ENCODE peak calls at places on chromosomes 5 and 9, in five cellular contexts. W is tibial nerve, T is upper lobe of left lung, J is HepG2, L is suprapubic skin. H is an unnamed sample.

GRCh38 chr9:133237271-133237731 is 28.3 kb upstream of the OBP2B start:
- DNase-seq in W (no peak), T (no peak), J (no peak), L (no peak), H (peak)

GRCh38 chr5:27639005-27639612 is 600.7 kb upstream of the CDH9 start:
- DNase-seq in W (no peak), T (no peak), J (no peak), L (no peak), H (no peak)

GRCh38 chr5:28523887-28524637 is 1485.7 kb upstream of the CDH9 start:
- DNase-seq in W (no peak), T (no peak), J (no peak), L (no peak), H (no peak)

GRCh38 chr5:96702503-96703383 is 40.6 kb downstream of the CAST start:
- DNase-seq in W (peak), T (peak), J (peak), L (peak), H (peak)

GRCh38 chr5:82939326-82939725 is 137.9 kb downstream of the TMEM167A start:
- DNase-seq in W (no peak), T (no peak), J (no peak), L (no peak), H (no peak)

GRCh38 chr5:17282283-17283120 is 65.1 kb downstream of the BASP1 start:
- DNase-seq in W (no peak), T (no peak), J (no peak), L (no peak), H (no peak)

GRCh38 chr5:6733411-6734242 is 20.4 kb downstream of the TENT4A start:
- DNase-seq in W (no peak), T (peak), J (no peak), L (peak), H (peak)

GRCh38 chr5:90983148-90983547 is 400.0 kb downstream of the ARRDC3 start:
- DNase-seq in W (no peak), T (no peak), J (peak), L (no peak), H (no peak)

GRCh38 chr5:140219068-140219971 is 44.3 kb downstream of the CYSTM1 start:
- DNase-seq in W (no peak), T (no peak), J (peak), L (no peak), H (no peak)

GRCh38 chr5:73093943-73094342 is 26.4 kb upstream of the TMEM171 start:
- DNase-seq in W (no peak), T (no peak), J (no peak), L (no peak), H (no peak)

GRCh38 chr9:134219721-134220060 is 55.3 kb upstream of the RNU6ATAC start:
- DNase-seq in W (no peak), T (no peak), J (no peak), L (no peak), H (peak)

GRCh38 chr9:19876569-19877316 is 87.9 kb upstream of the SLC24A2 start:
- DNase-seq in W (no peak), T (no peak), J (no peak), L (no peak), H (no peak)

GRCh38 chr5:152329896-152330295 is 75.2 kb downstream of the NMUR2 start:
- DNase-seq in W (no peak), T (no peak), J (no peak), L (no peak), H (no peak)

DNA sequence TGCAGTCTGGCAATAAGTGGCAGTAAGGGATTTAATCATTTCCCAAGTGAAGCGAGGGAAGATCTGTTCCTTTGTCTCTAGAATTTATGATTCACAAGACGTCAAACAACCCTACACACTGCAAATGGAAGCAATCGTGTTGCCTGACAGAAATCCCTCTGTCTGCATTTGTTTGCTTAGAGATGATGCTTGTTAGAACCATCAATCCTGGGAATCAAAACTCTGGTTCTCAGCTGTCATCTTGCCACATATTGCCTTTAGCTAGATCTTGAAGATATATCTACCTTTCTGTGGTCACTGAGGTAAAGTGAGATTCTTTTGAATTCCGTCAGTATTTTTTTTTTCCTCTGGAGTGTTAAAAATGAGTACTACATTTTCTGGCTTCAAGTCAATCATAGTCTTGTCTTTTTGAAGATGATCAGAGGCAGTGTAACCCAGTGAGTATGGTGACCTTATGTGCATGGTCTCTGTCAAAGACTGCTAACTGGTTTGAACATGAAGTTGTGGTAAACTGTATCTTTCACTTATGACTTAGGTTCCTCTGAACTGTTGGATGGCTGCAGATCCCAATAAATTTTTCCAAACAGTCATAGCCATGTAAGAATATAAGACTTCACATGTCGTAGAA is 106.4 kb upstream of the STARD4 start:
- DNase-seq in W (no peak), T (no peak), J (no peak), L (no peak), H (no peak)
- TF ChIP-seq EP300 in W (no peak), T (no peak), J (no peak), L (no peak), H (no peak)

GRCh38 chr9:82148849-82149544 is 160.4 kb downstream of the SPATA31D1 start:
- DNase-seq in W (no peak), T (no peak), J (no peak), L (no peak), H (no peak)

GRCh38 chr9:82153032-82153431 is 164.5 kb downstream of the SPATA31D1 start:
- DNase-seq in W (no peak), T (no peak), J (no peak), L (no peak), H (no peak)

GRCh38 chr9:82149647-82150046 is 161.1 kb downstream of the SPATA31D1 start:
- DNase-seq in W (no peak), T (no peak), J (no peak), L (no peak), H (no peak)

GRCh38 chr9:82152181-82152580 is 163.6 kb downstream of the SPATA31D1 start:
- DNase-seq in W (no peak), T (no peak), J (no peak), L (no peak), H (no peak)

GRCh38 chr9:82154573-82154972 is 166.0 kb downstream of the SPATA31D1 start:
- DNase-seq in W (no peak), T (no peak), J (no peak), L (no peak), H (no peak)
- TF ChIP-seq EP300 in W (no peak), T (no peak), J (no peak), L (no peak), H (no peak)

GRCh38 chr5:9324348-9325056 is 221.4 kb downstream of the SEMA5A start:
- DNase-seq in W (no peak), T (no peak), J (no peak), L (no peak), H (no peak)

GRCh38 chr5:9320652-9321051 is 225.2 kb downstream of the SEMA5A start:
- DNase-seq in W (no peak), T (no peak), J (no peak), L (no peak), H (no peak)

GRCh38 chr5:9329125-9329524 is 216.8 kb downstream of the SEMA5A start:
- DNase-seq in W (no peak), T (no peak), J (no peak), L (no peak), H (no peak)

GRCh38 chr5:9325549-9325948 is 220.3 kb downstream of the SEMA5A start:
- DNase-seq in W (no peak), T (no peak), J (no peak), L (no peak), H (no peak)
- TF ChIP-seq EP300 in W (no peak), T (no peak), J (no peak), L (no peak), H (no peak)

DNA sequence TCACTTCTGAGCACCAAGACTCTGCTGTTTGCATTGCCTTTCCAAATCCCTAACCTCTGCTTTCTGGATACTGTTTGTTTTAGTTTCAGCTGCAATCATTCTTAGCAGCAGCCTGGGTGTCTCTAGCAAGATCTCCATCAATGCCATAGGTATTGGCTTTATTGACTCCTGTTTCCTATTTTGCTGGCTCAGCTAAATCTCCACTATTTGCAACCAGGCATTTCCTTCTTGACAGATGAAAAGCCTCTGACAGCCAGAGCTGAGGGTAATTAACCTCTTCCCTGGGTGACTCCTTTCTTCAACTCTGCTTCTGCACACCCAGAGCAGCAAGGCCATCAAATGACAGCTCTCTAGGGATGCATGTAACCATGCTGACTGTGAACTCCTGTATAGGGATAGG is 293.5 kb downstream of the TRIM32 start:
- DNase-seq in W (no peak), T (no peak), J (no peak), L (no peak), H (no peak)
- TF ChIP-seq EP300 in W (no peak), T (no peak), J (no peak), L (no peak), H (no peak)

GRCh38 chr9:91945277-91946074 is 4.6 kb downstream of the ROR2 start:
- DNase-seq in W (no peak), T (no peak), J (no peak), L (no peak), H (peak)
- TF ChIP-seq EP300 in W (no peak), T (no peak), J (no peak), L (no peak), H (peak)